ENCODE peak calls at places on chromosomes 2 and 18, in eight cellular contexts. T is GM13976; W is CD4-positive, CD25-positive, alpha-beta regulatory T cell; F is germinal center; C is lung; S is activated CD4-positive, CD25-positive, alpha-beta regulatory T cell; R is CD8-positive, alpha-beta T cell; Y is NCI-H1105. H is an unnamed sample.

GRCh38 chr2:151708788-151709187 is 25.5 kb downstream of the NEB start:
- DNase-seq in T (no peak), W (no peak), F (no peak), C (no peak), S (no peak), R (no peak), Y (no peak), H (no peak)

GRCh38 chr2:173550143-173550542 is 195.5 kb downstream of the CDCA7 start:
- DNase-seq in T (no peak), W (no peak), F (no peak), C (no peak), S (no peak), R (no peak), Y (no peak), H (no peak)

GRCh38 chr2:214504599-214505376 is 93.9 kb downstream of the VWC2L start:
- DNase-seq in T (no peak), W (no peak), F (no peak), C (no peak), S (no peak), R (no peak), Y (no peak), H (no peak)

GRCh38 chr2:26560892-26561291 is 80.3 kb downstream of the CIB4 start:
- DNase-seq in T (no peak), W (no peak), F (no peak), C (no peak), S (no peak), R (no peak), Y (no peak), H (no peak)

GRCh38 chr18:13376841-13377351 is 158.3 kb downstream of the LDLRAD4 start:
- DNase-seq in T (no peak), W (peak), F (no peak), C (no peak), S (peak), R (peak), Y (no peak), H (no peak)

GRCh38 chr2:189149981-189150380 is 29.6 kb downstream of the COL5A2 start:
- DNase-seq in T (no peak), W (no peak), F (no peak), C (no peak), S (no peak), R (no peak), Y (no peak), H (no peak)

GRCh38 chr2:120635146-120635545 is 100.5 kb upstream of the GLI2 start:
- DNase-seq in T (no peak), W (no peak), F (no peak), C (no peak), S (no peak), R (no peak), Y (no peak), H (no peak)

GRCh38 chr2:95387358-95387757 is 15.2 kb upstream of the FAHD2A start:
- DNase-seq in T (no peak), W (no peak), F (no peak), C (no peak), S (no peak), R (no peak), Y (no peak), H (no peak)

GRCh38 chr2:14303366-14304115 is 329.0 kb upstream of the LRATD1 start:
- DNase-seq in T (peak), W (no peak), F (no peak), C (no peak), S (no peak), R (no peak), Y (no peak), H (no peak)

GRCh38 chr2:68588589-68588988 is 54.8 kb upstream of the PROKR1 start:
- DNase-seq in T (no peak), W (no peak), F (no peak), C (no peak), S (no peak), R (no peak), Y (no peak), H (no peak)

GRCh38 chr2:42562474-42563144 is 5.8 kb upstream of the MTA3 start:
- DNase-seq in T (no peak), W (no peak), F (no peak), C (peak), S (no peak), R (no peak), Y (no peak), H (no peak)

GRCh38 chr2:22355816-22356433 is 1029.1 kb upstream of the KLHL29 start:
- DNase-seq in T (peak), W (no peak), F (peak), C (peak), S (peak), R (peak), Y (no peak), H (peak)

GRCh38 chr2:231146656-231147055 is 21.8 kb upstream of the HTR2B start:
- DNase-seq in T (no peak), W (no peak), F (no peak), C (no peak), S (no peak), R (no peak), Y (no peak), H (no peak)

GRCh38 chr2:37985333-37985732 is 60.2 kb downstream of the RMDN2 start:
- DNase-seq in T (peak), W (no peak), F (no peak), C (no peak), S (no peak), R (no peak), Y (no peak), H (no peak)

GRCh38 chr18:3704556-3705162 is 254.7 kb downstream of the TGIF1 start:
- DNase-seq in T (no peak), W (no peak), F (no peak), C (no peak), S (no peak), R (no peak), Y (no peak), H (no peak)

GRCh38 chr2:96934831-96935545 is 51.4 kb downstream of the FAM178B start:
- DNase-seq in T (no peak), W (no peak), F (no peak), C (no peak), S (no peak), R (no peak), Y (no peak), H (no peak)

GRCh38 chr2:133146893-133147292 is 421.4 kb downstream of the NCKAP5 start:
- DNase-seq in T (no peak), W (no peak), F (no peak), C (no peak), S (no peak), R (no peak), Y (no peak), H (no peak)

GRCh38 chr18:30639361-30639760 is 403.2 kb downstream of the DSC3 start:
- DNase-seq in T (no peak), W (no peak), F (no peak), C (no peak), S (no peak), R (no peak), Y (no peak), H (no peak)

GRCh38 chr2:134189009-134189717 is 64.7 kb upstream of the MGAT5 start:
- DNase-seq in T (no peak), W (no peak), F (no peak), C (no peak), S (no peak), R (no peak), Y (no peak), H (no peak)

GRCh38 chr2:153311432-153311831 is 167.1 kb downstream of the RPRM start:
- DNase-seq in T (no peak), W (no peak), F (no peak), C (no peak), S (no peak), R (no peak), Y (no peak), H (no peak)